ENCODE peak calls at places on chromosomes 13 and 19, in five cellular contexts. One of them, this sample, is unnamed. For H3K27me3 and H3K9me3, the result is how much of the 10 kb centered on the place peaks cover.

GRCh38 chr19:6687117-6687516 is 17.2 kb upstream of the TNFSF14 start:
- DNase-seq in colonic mucosa: no peak
- DNase-seq in left lung: no peak
- DNase-seq in tibial nerve: no peak
- DNase-seq in sigmoid colon: no peak
- DNase-seq in this sample: no peak

GRCh38 chr19:39126593-39127187 is 1.1 kb downstream of the PAK4 start:
- DNase-seq in tibial nerve: no peak
- DNase-seq in sigmoid colon: no peak
- DNase-seq in colonic mucosa: peak
- DNase-seq in left lung: no peak
- DNase-seq in this sample: no peak

GRCh38 chr13:66915596-66916185 is 314.4 kb downstream of the PCDH9 start:
- DNase-seq in left lung: no peak
- DNase-seq in colonic mucosa: no peak
- DNase-seq in tibial nerve: no peak
- DNase-seq in sigmoid colon: no peak
- DNase-seq in this sample: no peak

GRCh38 chr13:102993348-102993747 is 72.9 kb downstream of the SLC10A2 start:
- DNase-seq in left lung: no peak
- DNase-seq in sigmoid colon: no peak
- DNase-seq in tibial nerve: no peak
- DNase-seq in colonic mucosa: no peak
- DNase-seq in this sample: no peak

GRCh38 chr19:46390121-46390858 is 23.1 kb downstream of the CCDC8 start:
- DNase-seq in sigmoid colon: peak
- DNase-seq in colonic mucosa: no peak
- DNase-seq in left lung: peak
- DNase-seq in tibial nerve: no peak
- DNase-seq in this sample: no peak

GRCh38 chr19:37936166-37936565 is 29.2 kb downstream of the SIPA1L3 start:
- DNase-seq in tibial nerve: no peak
- DNase-seq in colonic mucosa: peak
- DNase-seq in sigmoid colon: no peak
- DNase-seq in left lung: no peak
- DNase-seq in this sample: no peak

GRCh38 chr19:41420101-41420880 is 6.9 kb downstream of the B3GNT8 start:
- DNase-seq in colonic mucosa: no peak
- DNase-seq in sigmoid colon: no peak
- DNase-seq in tibial nerve: no peak
- DNase-seq in left lung: peak
- DNase-seq in this sample: no peak

GRCh38 chr13:93318538-93318937 is 91.9 kb downstream of the GPC6 start:
- DNase-seq in colonic mucosa: no peak
- DNase-seq in sigmoid colon: no peak
- DNase-seq in left lung: no peak
- DNase-seq in tibial nerve: no peak
- DNase-seq in this sample: no peak

GRCh38 chr19:1502433-1503088 is 10.3 kb downstream of the ADAMTSL5 start:
- DNase-seq in left lung: no peak
- DNase-seq in tibial nerve: no peak
- DNase-seq in colonic mucosa: no peak
- DNase-seq in sigmoid colon: no peak
- DNase-seq in this sample: no peak

GRCh38 chr13:40520916-40521315 is 145.5 kb downstream of the FOXO1 start:
- DNase-seq in sigmoid colon: no peak
- DNase-seq in left lung: no peak
- DNase-seq in tibial nerve: no peak
- DNase-seq in colonic mucosa: no peak
- DNase-seq in this sample: no peak

GRCh38 chr13:74825170-74825948 is 656.6 kb downstream of the TBC1D4 start:
- DNase-seq in sigmoid colon: no peak
- DNase-seq in tibial nerve: no peak
- DNase-seq in left lung: no peak
- DNase-seq in colonic mucosa: no peak
- DNase-seq in this sample: no peak

GRCh38 chr19:48683349-48683748 is 10.5 kb upstream of the NTN5 start:
- DNase-seq in colonic mucosa: no peak
- DNase-seq in sigmoid colon: no peak
- DNase-seq in tibial nerve: no peak
- DNase-seq in left lung: no peak
- DNase-seq in this sample: no peak

GRCh38 chr19:11064831-11065303 is 24.4 kb upstream of the LDLR start:
- DNase-seq in colonic mucosa: no peak
- DNase-seq in sigmoid colon: no peak
- DNase-seq in left lung: peak
- DNase-seq in tibial nerve: no peak
- DNase-seq in this sample: no peak

GRCh38 chr13:95630593-95630992 is 13.9 kb downstream of the DZIP1 start:
- DNase-seq in left lung: no peak
- DNase-seq in tibial nerve: no peak
- DNase-seq in sigmoid colon: no peak
- DNase-seq in colonic mucosa: no peak
- DNase-seq in this sample: no peak

GRCh38 chr13:113220877-113221276 is 11.5 kb downstream of the CUL4A start:
- DNase-seq in colonic mucosa: no peak
- DNase-seq in left lung: peak
- DNase-seq in sigmoid colon: no peak
- DNase-seq in tibial nerve: no peak
- DNase-seq in this sample: no peak

GRCh38 chr13:109272595-109273325 is 513.6 kb downstream of the IRS2 start:
- DNase-seq in colonic mucosa: no peak
- DNase-seq in tibial nerve: no peak
- DNase-seq in sigmoid colon: no peak
- DNase-seq in left lung: no peak
- DNase-seq in this sample: no peak

GRCh38 chr19:19499272-19499995 is 15.9 kb downstream of the TSSK6 start:
- DNase-seq in tibial nerve: no peak
- DNase-seq in left lung: no peak
- DNase-seq in sigmoid colon: no peak
- DNase-seq in colonic mucosa: no peak
- DNase-seq in this sample: no peak

GRCh38 chr19:33777753-33778088 is 18.9 kb upstream of the KCTD15 start:
- DNase-seq in colonic mucosa: no peak
- DNase-seq in sigmoid colon: no peak
- DNase-seq in tibial nerve: no peak
- DNase-seq in left lung: peak
- DNase-seq in this sample: no peak

GRCh38 chr13:99528547-99528946 is 27.3 kb downstream of the TM9SF2 start:
- DNase-seq in colonic mucosa: no peak
- DNase-seq in left lung: no peak
- DNase-seq in tibial nerve: no peak
- DNase-seq in sigmoid colon: no peak
- DNase-seq in this sample: no peak

GRCh38 chr19:3035542-3036118 is 6.5 kb upstream of the TLE2 start:
- DNase-seq in colonic mucosa: peak
- DNase-seq in sigmoid colon: peak
- DNase-seq in left lung: peak
- DNase-seq in tibial nerve: peak
- DNase-seq in this sample: peak
- H3K27me3 ChIP-seq in colonic mucosa: under half
- H3K27me3 ChIP-seq in sigmoid colon: under half
- H3K27me3 ChIP-seq in left lung: under half
- H3K27me3 ChIP-seq in tibial nerve: under half
- H3K27me3 ChIP-seq in this sample: under half

GRCh38 chr19:13152854-13153626 is 2.8 kb downstream of the IER2 start:
- DNase-seq in left lung: peak
- DNase-seq in colonic mucosa: peak
- DNase-seq in sigmoid colon: peak
- DNase-seq in tibial nerve: peak
- DNase-seq in this sample: peak
- TF ChIP-seq CTCF in left lung: no peak
- TF ChIP-seq CTCF in colonic mucosa: no peak
- TF ChIP-seq CTCF in sigmoid colon: peak
- TF ChIP-seq CTCF in tibial nerve: no peak
- TF ChIP-seq CTCF in this sample: peak

GRCh38 chr13:97359181-97360057 is 74.5 kb upstream of the RAP2A start:
- DNase-seq in tibial nerve: peak
- DNase-seq in colonic mucosa: peak
- DNase-seq in left lung: no peak
- DNase-seq in sigmoid colon: peak
- DNase-seq in this sample: no peak
- H3K9me3 ChIP-seq in tibial nerve: under half
- H3K9me3 ChIP-seq in colonic mucosa: under half
- H3K9me3 ChIP-seq in left lung: under half
- H3K9me3 ChIP-seq in sigmoid colon: under half
- H3K9me3 ChIP-seq in this sample: under half

DNA sequence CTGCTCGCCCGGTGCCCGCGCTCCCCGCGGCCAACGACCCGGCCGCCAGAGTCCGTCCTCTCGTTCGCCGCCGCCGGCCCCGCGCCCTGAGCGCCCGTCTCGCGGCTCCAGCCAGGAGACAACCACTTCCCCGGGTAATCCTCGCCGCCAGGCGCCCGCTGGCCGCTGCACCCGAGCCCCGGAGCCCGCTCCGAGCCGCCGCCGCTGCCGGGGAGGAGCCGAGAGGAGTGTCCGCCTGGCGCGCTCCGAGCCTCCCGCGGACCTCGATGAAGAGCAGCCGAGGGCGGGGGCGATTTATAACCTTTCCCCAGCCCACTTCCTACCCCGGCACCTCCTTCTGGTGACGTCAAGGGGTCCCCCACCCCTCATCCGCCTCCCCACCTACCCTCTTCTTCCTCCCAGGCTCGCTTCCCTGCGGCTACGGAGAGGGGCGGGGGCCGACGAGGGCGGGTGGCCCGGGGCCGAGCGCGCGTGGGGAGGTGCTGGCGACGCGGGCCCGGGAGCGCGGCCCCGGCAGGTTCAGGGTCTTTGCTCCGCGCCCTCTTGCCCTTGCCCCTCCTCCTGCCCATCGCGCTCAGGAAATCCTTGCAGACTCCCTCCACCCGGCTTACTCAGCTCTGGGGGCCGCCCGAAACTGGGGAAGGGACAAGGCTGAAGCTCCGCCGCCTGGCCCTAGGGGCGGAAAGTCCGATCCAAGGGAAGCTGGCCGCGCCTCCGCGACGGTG is at the start of gene FLT1:
- DNase-seq in tibial nerve: no peak
- DNase-seq in left lung: peak
- DNase-seq in sigmoid colon: no peak
- DNase-seq in colonic mucosa: peak
- DNase-seq in this sample: no peak
- H3K27me3 ChIP-seq in tibial nerve: under half
- H3K27me3 ChIP-seq in left lung: half or more
- H3K27me3 ChIP-seq in sigmoid colon: under half
- H3K27me3 ChIP-seq in colonic mucosa: under half
- H3K27me3 ChIP-seq in this sample: under half

DNA sequence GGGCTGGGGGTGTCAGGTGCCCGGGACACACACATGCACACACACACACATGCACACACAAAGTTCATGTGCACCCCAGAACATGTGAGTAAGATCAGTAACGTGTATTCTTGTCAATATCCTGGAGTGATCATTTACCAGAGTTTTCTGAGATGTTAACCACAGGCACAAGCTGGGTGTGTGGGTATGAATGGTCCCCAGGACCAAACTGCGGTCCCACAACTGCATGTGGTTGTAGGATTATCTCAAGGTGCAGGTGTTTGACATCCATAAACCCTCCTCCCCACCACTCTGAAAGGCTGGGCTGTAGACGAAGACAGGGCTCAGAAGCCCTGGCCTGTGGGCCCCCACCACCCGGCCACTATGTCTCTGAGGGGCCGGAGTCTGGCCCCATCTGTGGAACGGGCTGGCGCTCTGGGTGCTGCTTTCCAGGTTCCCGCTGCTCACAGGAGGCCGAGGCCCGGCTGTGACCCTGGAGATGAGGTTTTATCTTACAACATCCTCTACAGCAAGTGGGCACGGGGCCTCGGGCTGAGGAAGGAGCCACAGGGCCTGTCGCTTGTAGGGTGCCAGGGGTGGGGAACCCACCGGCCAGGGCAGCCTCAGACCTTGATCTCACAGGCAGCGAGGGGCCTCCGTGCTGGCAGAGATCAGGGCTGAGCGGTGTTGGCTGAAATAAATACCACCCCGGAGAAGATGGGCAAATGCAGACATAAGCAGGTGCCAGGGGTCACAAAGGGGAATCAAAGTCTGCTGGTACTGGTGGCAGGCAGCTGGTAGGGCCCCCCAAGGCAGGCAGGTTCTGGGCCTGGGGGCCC is 4.3 kb downstream of the F2RL3 start:
- DNase-seq in colonic mucosa: no peak
- DNase-seq in sigmoid colon: no peak
- DNase-seq in left lung: peak
- DNase-seq in tibial nerve: no peak
- DNase-seq in this sample: no peak
- TF ChIP-seq CTCF in colonic mucosa: no peak
- TF ChIP-seq CTCF in sigmoid colon: no peak
- TF ChIP-seq CTCF in left lung: no peak
- TF ChIP-seq CTCF in tibial nerve: no peak
- TF ChIP-seq CTCF in this sample: no peak

DNA sequence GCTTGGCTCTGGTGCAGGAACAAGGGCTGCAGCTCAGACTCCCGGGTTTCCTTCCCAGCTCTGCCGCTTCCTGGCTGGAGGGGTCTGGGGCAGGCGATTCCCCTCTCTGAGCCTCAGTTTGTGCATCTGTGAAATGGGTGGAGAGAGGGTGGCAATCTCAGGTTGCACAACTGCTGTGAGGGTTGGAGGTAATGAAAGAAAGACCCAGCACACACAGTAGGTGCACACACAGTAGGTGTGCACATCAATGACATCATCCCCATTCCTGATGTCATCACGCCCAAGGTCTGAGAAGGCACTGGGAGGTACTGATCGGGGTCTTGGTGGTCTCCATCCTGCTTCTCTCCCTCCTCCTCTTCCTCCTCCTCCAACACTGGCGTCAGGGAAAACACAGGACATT is 2.7 kb downstream of the LILRB4 start:
- DNase-seq in colonic mucosa: no peak
- DNase-seq in tibial nerve: no peak
- DNase-seq in left lung: no peak
- DNase-seq in sigmoid colon: no peak
- DNase-seq in this sample: no peak
- H3K9me3 ChIP-seq in colonic mucosa: under half
- H3K9me3 ChIP-seq in tibial nerve: under half
- H3K9me3 ChIP-seq in left lung: under half
- H3K9me3 ChIP-seq in sigmoid colon: under half
- H3K9me3 ChIP-seq in this sample: under half

This sample was measured in breast epithelium.